ENCODE peak calls at places on chromosomes 12 and 14, in eight cellular contexts. M, S, Y, O, P, U, V and B are unnamed samples.

GRCh38 chr12:75207338-75208083 is 2.1 kb downstream of the KCNC2 start:
- DNase-seq in S (peak), M (no peak), O (no peak), V (no peak), U (no peak), Y (no peak), P (no peak), B (no peak)

GRCh38 chr12:56838602-56839488 is 75.7 kb downstream of the HSD17B6 start:
- DNase-seq in M (no peak), U (no peak), P (peak), Y (no peak), O (no peak), S (no peak), V (peak), B (no peak)

GRCh38 chr12:12467222-12467621 is 95.4 kb downstream of the DUSP16 start:
- DNase-seq in V (no peak), Y (no peak), S (no peak), P (no peak), O (no peak), U (peak), M (no peak), B (no peak)

GRCh38 chr14:69358233-69358963 is 39.7 kb downstream of the ERH start:
- DNase-seq in S (no peak), O (no peak), U (no peak), V (no peak), M (no peak), Y (no peak), P (peak), B (no peak)

GRCh38 chr14:58814476-58814875 is 176.7 kb downstream of the DACT1 start:
- DNase-seq in S (no peak), O (no peak), V (no peak), P (peak), U (no peak), Y (no peak), M (no peak), B (no peak)

GRCh38 chr14:84554136-84554535 is 975.8 kb upstream of the FLRT2 start:
- DNase-seq in Y (no peak), U (no peak), S (no peak), M (no peak), P (no peak), O (no peak), V (no peak), B (no peak)

GRCh38 chr14:59283380-59283779 is 94.9 kb downstream of the DAAM1 start:
- DNase-seq in M (no peak), Y (no peak), O (no peak), V (no peak), U (no peak), S (peak), P (peak), B (no peak)

GRCh38 chr12:99154264-99154982 is 493.1 kb upstream of the GARIN6 start:
- DNase-seq in S (no peak), P (peak), U (no peak), Y (no peak), M (no peak), O (no peak), V (peak), B (peak)

GRCh38 chr12:7959278-7960063 is 23.5 kb upstream of the SLC2A3 start:
- DNase-seq in O (peak), S (no peak), P (no peak), V (no peak), Y (no peak), M (no peak), U (peak), B (no peak)

GRCh38 chr14:74882103-74882920 is 596 bp downstream of the DLST start:
- DNase-seq in U (peak), S (peak), P (peak), Y (peak), V (no peak), M (peak), O (no peak), B (no peak)

GRCh38 chr14:35900741-35901140 is 74.6 kb downstream of the BRMS1L start:
- DNase-seq in S (no peak), Y (no peak), M (no peak), U (no peak), P (no peak), O (no peak), V (no peak), B (no peak)

GRCh38 chr12:52819021-52819420 is 5.1 kb upstream of the KRT4 start:
- DNase-seq in O (no peak), P (no peak), V (no peak), U (no peak), S (no peak), M (no peak), Y (no peak), B (no peak)

GRCh38 chr12:9344540-9344939 is 136.3 kb upstream of the PZP start:
- DNase-seq in U (no peak), Y (no peak), P (no peak), S (no peak), M (no peak), V (no peak), O (no peak), B (no peak)

GRCh38 chr12:96208346-96208745 is 14.2 kb downstream of the ELK3 start:
- DNase-seq in Y (no peak), S (peak), U (no peak), V (no peak), M (no peak), O (no peak), P (peak), B (no peak)

GRCh38 chr14:34233619-34234018 is 228.4 kb downstream of the SPTSSA start:
- DNase-seq in Y (no peak), S (no peak), V (no peak), P (no peak), U (no peak), M (no peak), O (no peak), B (no peak)

GRCh38 chr14:21096889-21097615 is 1.4 kb downstream of the ZNF219 start:
- DNase-seq in M (no peak), V (no peak), U (no peak), S (no peak), P (no peak), O (no peak), Y (no peak), B (no peak)

GRCh38 chr12:50720085-50720484 is 43.8 kb upstream of the ATF1 start:
- DNase-seq in O (no peak), V (no peak), M (no peak), U (no peak), S (peak), P (no peak), Y (no peak), B (no peak)

GRCh38 chr12:42162940-42163339 is 18.3 kb upstream of the GXYLT1 start:
- DNase-seq in M (no peak), V (no peak), U (no peak), O (no peak), S (no peak), Y (no peak), P (no peak), B (no peak)

GRCh38 chr12:42648061-42648460 is 58.5 kb upstream of the PRICKLE1 start:
- DNase-seq in Y (no peak), S (no peak), U (no peak), O (no peak), P (peak), M (no peak), V (no peak), B (no peak)

GRCh38 chr14:52076334-52076733 is 7.5 kb upstream of the NID2 start:
- DNase-seq in P (peak), O (no peak), U (no peak), V (no peak), M (no peak), Y (no peak), S (peak), B (no peak)

GRCh38 chr12:56682323-56682722 is 5.8 kb downstream of the PTGES3 start:
- DNase-seq in P (no peak), O (no peak), S (no peak), Y (no peak), M (no peak), V (no peak), U (no peak), B (no peak)

GRCh38 chr12:101941306-101942000 is 64.1 kb downstream of the DRAM1 start:
- DNase-seq in M (no peak), Y (no peak), S (no peak), V (no peak), P (no peak), U (no peak), O (peak), B (no peak)

GRCh38 chr12:105053116-105053572 is 31.1 kb downstream of the ALDH1L2 start:
- DNase-seq in P (peak), U (peak), V (peak), O (peak), Y (peak), M (peak), S (peak), B (peak)

GRCh38 chr12:8504351-8504750 is 9.0 kb upstream of the CLEC4D start:
- DNase-seq in S (no peak), V (no peak), U (no peak), P (no peak), Y (no peak), M (no peak), O (no peak), B (no peak)

GRCh38 chr12:28883406-28883997 is 265.6 kb upstream of the FAR2 start:
- DNase-seq in M (no peak), S (no peak), P (no peak), U (no peak), Y (no peak), V (no peak), O (no peak), B (no peak)

GRCh38 chr14:106843951-106844483 is 1317.6 kb downstream of the TMEM121 start:
- DNase-seq in P (no peak), V (no peak), S (peak), U (no peak), M (no peak), O (peak), Y (no peak), B (no peak)

GRCh38 chr14:20682435-20683124 is 1.8 kb upstream of the RNASE4 start:
- DNase-seq in Y (peak), U (peak), V (peak), P (peak), M (peak), O (peak), S (peak), B (peak)

GRCh38 chr14:54781936-54782802 is 120.5 kb downstream of the GCH1 start:
- DNase-seq in Y (no peak), P (no peak), O (no peak), S (no peak), M (no peak), V (no peak), U (no peak), B (no peak)

GRCh38 chr14:59252772-59253500 is 64.5 kb downstream of the DAAM1 start:
- DNase-seq in U (no peak), S (peak), Y (no peak), O (no peak), P (no peak), V (no peak), M (no peak), B (no peak)

GRCh38 chr12:20314325-20314724 is 54.0 kb upstream of the PDE3A start:
- DNase-seq in M (no peak), O (no peak), S (peak), V (no peak), U (no peak), Y (no peak), P (peak), B (no peak)

GRCh38 chr12:31390991-31391390 is 65.0 kb upstream of the SINHCAF start:
- DNase-seq in U (no peak), S (no peak), O (no peak), P (no peak), M (no peak), Y (no peak), V (no peak), B (no peak)

GRCh38 chr12:52860102-52860838 is 11.5 kb upstream of the KRT78 start:
- DNase-seq in Y (no peak), U (no peak), M (no peak), O (no peak), V (no peak), P (peak), S (no peak), B (no peak)

GRCh38 chr12:110907583-110907982 is 12.8 kb downstream of the MYL2 start:
- DNase-seq in S (no peak), U (no peak), O (no peak), M (no peak), P (no peak), V (no peak), Y (no peak), B (no peak)

GRCh38 chr12:31514912-31515311 is 76.0 kb downstream of the DENND5B start:
- DNase-seq in M (no peak), S (no peak), U (no peak), O (no peak), P (no peak), V (no peak), Y (no peak), B (no peak)

GRCh38 chr12:124005736-124006581 is 32.9 kb downstream of the ZNF664 start:
- DNase-seq in Y (no peak), O (no peak), M (no peak), V (peak), P (no peak), U (no peak), S (no peak), B (no peak)

GRCh38 chr12:6306599-6307220 is 3.8 kb upstream of the PLEKHG6 start:
- DNase-seq in M (no peak), Y (no peak), P (no peak), S (no peak), V (no peak), U (no peak), O (no peak), B (no peak)